ENCODE peak calls at places on chromosomes 7 and 10, in ten cellular contexts. One of them, this sample, is unnamed.

GRCh38 chr10:72691470-72692056 is 380 bp upstream of the MCU start:
- DNase-seq in lung: no peak
- DNase-seq in left ventricle myocardium inferior: no peak
- DNase-seq in heart right ventricle: no peak
- DNase-seq in HFF-Myc: no peak
- DNase-seq in dorsolateral prefrontal cortex: no peak
- DNase-seq in epithelial cell of esophagus: no peak
- DNase-seq in GM06990: no peak
- DNase-seq in A549: peak
- DNase-seq in esophagus muscularis mucosa: no peak
- DNase-seq in this sample: no peak

GRCh38 chr7:7352845-7353244 is 170.5 kb downstream of the C1GALT1 start:
- DNase-seq in lung: no peak
- DNase-seq in left ventricle myocardium inferior: no peak
- DNase-seq in heart right ventricle: no peak
- DNase-seq in HFF-Myc: no peak
- DNase-seq in dorsolateral prefrontal cortex: no peak
- DNase-seq in epithelial cell of esophagus: peak
- DNase-seq in GM06990: no peak
- DNase-seq in A549: no peak
- DNase-seq in esophagus muscularis mucosa: no peak
- DNase-seq in this sample: no peak

GRCh38 chr7:122219253-122219865 is 75.3 kb upstream of the AASS start:
- DNase-seq in lung: no peak
- DNase-seq in left ventricle myocardium inferior: no peak
- DNase-seq in heart right ventricle: no peak
- DNase-seq in HFF-Myc: no peak
- DNase-seq in dorsolateral prefrontal cortex: no peak
- DNase-seq in epithelial cell of esophagus: peak
- DNase-seq in GM06990: no peak
- DNase-seq in A549: no peak
- DNase-seq in esophagus muscularis mucosa: no peak
- DNase-seq in this sample: peak

GRCh38 chr7:75878312-75878768 is 494 bp upstream of the RHBDD2 start:
- DNase-seq in lung: no peak
- DNase-seq in left ventricle myocardium inferior: no peak
- DNase-seq in heart right ventricle: no peak
- DNase-seq in HFF-Myc: no peak
- DNase-seq in dorsolateral prefrontal cortex: no peak
- DNase-seq in epithelial cell of esophagus: no peak
- DNase-seq in GM06990: no peak
- DNase-seq in A549: no peak
- DNase-seq in esophagus muscularis mucosa: no peak
- DNase-seq in this sample: no peak

GRCh38 chr10:42932735-42933453 is 144.0 kb upstream of the RET start:
- DNase-seq in lung: peak
- DNase-seq in left ventricle myocardium inferior: no peak
- DNase-seq in heart right ventricle: no peak
- DNase-seq in HFF-Myc: no peak
- DNase-seq in dorsolateral prefrontal cortex: no peak
- DNase-seq in epithelial cell of esophagus: no peak
- DNase-seq in GM06990: no peak
- DNase-seq in A549: no peak
- DNase-seq in esophagus muscularis mucosa: peak
- DNase-seq in this sample: no peak

GRCh38 chr10:64369885-64370773 is 848.9 kb downstream of the REEP3 start:
- DNase-seq in lung: no peak
- DNase-seq in left ventricle myocardium inferior: no peak
- DNase-seq in heart right ventricle: no peak
- DNase-seq in HFF-Myc: no peak
- DNase-seq in dorsolateral prefrontal cortex: no peak
- DNase-seq in epithelial cell of esophagus: no peak
- DNase-seq in GM06990: no peak
- DNase-seq in A549: no peak
- DNase-seq in esophagus muscularis mucosa: no peak
- DNase-seq in this sample: no peak

GRCh38 chr10:15420858-15421257 is 49.8 kb upstream of the FAM171A1 start:
- DNase-seq in lung: no peak
- DNase-seq in left ventricle myocardium inferior: no peak
- DNase-seq in heart right ventricle: no peak
- DNase-seq in HFF-Myc: no peak
- DNase-seq in dorsolateral prefrontal cortex: no peak
- DNase-seq in epithelial cell of esophagus: no peak
- DNase-seq in GM06990: no peak
- DNase-seq in A549: no peak
- DNase-seq in esophagus muscularis mucosa: no peak
- DNase-seq in this sample: no peak

GRCh38 chr7:55132890-55133551 is 114.2 kb downstream of the EGFR start:
- DNase-seq in lung: peak
- DNase-seq in left ventricle myocardium inferior: no peak
- DNase-seq in heart right ventricle: no peak
- DNase-seq in HFF-Myc: peak
- DNase-seq in dorsolateral prefrontal cortex: no peak
- DNase-seq in epithelial cell of esophagus: no peak
- DNase-seq in GM06990: no peak
- DNase-seq in A549: peak
- DNase-seq in esophagus muscularis mucosa: no peak
- DNase-seq in this sample: peak

GRCh38 chr7:157410831-157411556 is 74.2 kb downstream of the DNAJB6 start:
- DNase-seq in lung: no peak
- DNase-seq in left ventricle myocardium inferior: peak
- DNase-seq in heart right ventricle: no peak
- DNase-seq in HFF-Myc: no peak
- DNase-seq in dorsolateral prefrontal cortex: no peak
- DNase-seq in epithelial cell of esophagus: no peak
- DNase-seq in GM06990: no peak
- DNase-seq in A549: no peak
- DNase-seq in esophagus muscularis mucosa: no peak
- DNase-seq in this sample: no peak

DNA sequence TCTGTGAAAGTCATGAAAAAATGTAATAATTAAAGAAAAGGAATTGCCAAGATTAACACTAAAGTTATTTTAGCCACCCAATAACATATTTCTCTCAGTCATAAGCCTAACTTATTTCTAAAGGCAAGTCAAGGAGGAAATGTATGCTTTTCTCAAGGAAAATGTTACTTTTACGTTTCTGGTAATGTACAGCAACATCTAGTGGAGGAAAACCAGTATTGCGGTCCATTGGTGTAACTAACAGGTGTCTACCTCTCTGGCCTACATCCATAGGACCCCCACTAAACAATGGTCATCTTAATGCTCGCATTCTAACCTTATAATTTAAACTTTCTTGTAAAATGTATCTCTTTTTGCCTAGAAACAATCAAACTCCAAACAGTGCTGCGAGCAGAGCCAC is 437.5 kb downstream of the KIF20B start:
- DNase-seq in lung: no peak
- DNase-seq in left ventricle myocardium inferior: no peak
- DNase-seq in heart right ventricle: no peak
- DNase-seq in HFF-Myc: no peak
- DNase-seq in dorsolateral prefrontal cortex: no peak
- DNase-seq in epithelial cell of esophagus: peak
- DNase-seq in GM06990: no peak
- DNase-seq in A549: no peak
- DNase-seq in esophagus muscularis mucosa: no peak
- DNase-seq in this sample: no peak
- TF ChIP-seq CTCF in lung: no peak
- TF ChIP-seq CTCF in left ventricle myocardium inferior: peak
- TF ChIP-seq CTCF in heart right ventricle: peak
- TF ChIP-seq CTCF in HFF-Myc: peak
- TF ChIP-seq CTCF in dorsolateral prefrontal cortex: peak
- TF ChIP-seq CTCF in epithelial cell of esophagus: peak
- TF ChIP-seq CTCF in GM06990: peak
- TF ChIP-seq CTCF in A549: peak
- TF ChIP-seq CTCF in esophagus muscularis mucosa: no peak
- TF ChIP-seq CTCF in this sample: no peak

GRCh38 chr10:101771380-101771779 is 4.5 kb downstream of the FGF8 start:
- DNase-seq in lung: no peak
- DNase-seq in left ventricle myocardium inferior: no peak
- DNase-seq in heart right ventricle: no peak
- DNase-seq in HFF-Myc: no peak
- DNase-seq in dorsolateral prefrontal cortex: no peak
- DNase-seq in epithelial cell of esophagus: no peak
- DNase-seq in GM06990: no peak
- DNase-seq in A549: no peak
- DNase-seq in esophagus muscularis mucosa: no peak
- DNase-seq in this sample: no peak
- H3K4me3 ChIP-seq in lung: no peak
- H3K4me3 ChIP-seq in left ventricle myocardium inferior: no peak
- H3K4me3 ChIP-seq in heart right ventricle: no peak
- H3K4me3 ChIP-seq in HFF-Myc: no peak
- H3K4me3 ChIP-seq in dorsolateral prefrontal cortex: no peak
- H3K4me3 ChIP-seq in epithelial cell of esophagus: no peak
- H3K4me3 ChIP-seq in GM06990: no peak
- H3K4me3 ChIP-seq in A549: no peak
- H3K4me3 ChIP-seq in esophagus muscularis mucosa: no peak
- H3K4me3 ChIP-seq in this sample: no peak

GRCh38 chr7:40763319-40764287 is 628.8 kb downstream of the SUGCT start:
- DNase-seq in lung: no peak
- DNase-seq in left ventricle myocardium inferior: no peak
- DNase-seq in heart right ventricle: no peak
- DNase-seq in HFF-Myc: peak
- DNase-seq in dorsolateral prefrontal cortex: no peak
- DNase-seq in epithelial cell of esophagus: peak
- DNase-seq in GM06990: no peak
- DNase-seq in A549: no peak
- DNase-seq in esophagus muscularis mucosa: no peak
- DNase-seq in this sample: peak
- TF ChIP-seq CTCF in lung: no peak
- TF ChIP-seq CTCF in left ventricle myocardium inferior: no peak
- TF ChIP-seq CTCF in heart right ventricle: no peak
- TF ChIP-seq CTCF in HFF-Myc: peak
- TF ChIP-seq CTCF in dorsolateral prefrontal cortex: peak
- TF ChIP-seq CTCF in epithelial cell of esophagus: peak
- TF ChIP-seq CTCF in GM06990: no peak
- TF ChIP-seq CTCF in A549: no peak
- TF ChIP-seq CTCF in esophagus muscularis mucosa: peak
- TF ChIP-seq CTCF in this sample: peak

GRCh38 chr7:133021196-133021595 is 60.7 kb downstream of the CHCHD3 start:
- DNase-seq in lung: no peak
- DNase-seq in left ventricle myocardium inferior: no peak
- DNase-seq in heart right ventricle: no peak
- DNase-seq in HFF-Myc: no peak
- DNase-seq in dorsolateral prefrontal cortex: no peak
- DNase-seq in epithelial cell of esophagus: no peak
- DNase-seq in GM06990: no peak
- DNase-seq in A549: no peak
- DNase-seq in esophagus muscularis mucosa: no peak
- DNase-seq in this sample: no peak
- H3K4me3 ChIP-seq in lung: no peak
- H3K4me3 ChIP-seq in left ventricle myocardium inferior: no peak
- H3K4me3 ChIP-seq in heart right ventricle: no peak
- H3K4me3 ChIP-seq in HFF-Myc: no peak
- H3K4me3 ChIP-seq in dorsolateral prefrontal cortex: no peak
- H3K4me3 ChIP-seq in epithelial cell of esophagus: no peak
- H3K4me3 ChIP-seq in GM06990: no peak
- H3K4me3 ChIP-seq in A549: no peak
- H3K4me3 ChIP-seq in esophagus muscularis mucosa: no peak
- H3K4me3 ChIP-seq in this sample: no peak

GRCh38 chr7:31368620-31369019 is 28.1 kb upstream of the NEUROD6 start:
- DNase-seq in lung: no peak
- DNase-seq in left ventricle myocardium inferior: no peak
- DNase-seq in heart right ventricle: no peak
- DNase-seq in HFF-Myc: no peak
- DNase-seq in dorsolateral prefrontal cortex: no peak
- DNase-seq in epithelial cell of esophagus: no peak
- DNase-seq in GM06990: no peak
- DNase-seq in A549: no peak
- DNase-seq in esophagus muscularis mucosa: no peak
- DNase-seq in this sample: no peak

GRCh38 chr7:31372538-31372937 is 32.0 kb upstream of the NEUROD6 start:
- DNase-seq in lung: no peak
- DNase-seq in left ventricle myocardium inferior: no peak
- DNase-seq in heart right ventricle: no peak
- DNase-seq in HFF-Myc: no peak
- DNase-seq in dorsolateral prefrontal cortex: no peak
- DNase-seq in epithelial cell of esophagus: no peak
- DNase-seq in GM06990: no peak
- DNase-seq in A549: no peak
- DNase-seq in esophagus muscularis mucosa: no peak
- DNase-seq in this sample: no peak

GRCh38 chr7:31371621-31372020 is 31.1 kb upstream of the NEUROD6 start:
- DNase-seq in lung: no peak
- DNase-seq in left ventricle myocardium inferior: no peak
- DNase-seq in heart right ventricle: no peak
- DNase-seq in HFF-Myc: no peak
- DNase-seq in dorsolateral prefrontal cortex: no peak
- DNase-seq in epithelial cell of esophagus: no peak
- DNase-seq in GM06990: no peak
- DNase-seq in A549: no peak
- DNase-seq in esophagus muscularis mucosa: no peak
- DNase-seq in this sample: no peak

GRCh38 chr7:31370610-31371009 is 30.1 kb upstream of the NEUROD6 start:
- DNase-seq in lung: no peak
- DNase-seq in left ventricle myocardium inferior: no peak
- DNase-seq in heart right ventricle: no peak
- DNase-seq in HFF-Myc: no peak
- DNase-seq in dorsolateral prefrontal cortex: no peak
- DNase-seq in epithelial cell of esophagus: no peak
- DNase-seq in GM06990: no peak
- DNase-seq in A549: no peak
- DNase-seq in esophagus muscularis mucosa: no peak
- DNase-seq in this sample: no peak

DNA sequence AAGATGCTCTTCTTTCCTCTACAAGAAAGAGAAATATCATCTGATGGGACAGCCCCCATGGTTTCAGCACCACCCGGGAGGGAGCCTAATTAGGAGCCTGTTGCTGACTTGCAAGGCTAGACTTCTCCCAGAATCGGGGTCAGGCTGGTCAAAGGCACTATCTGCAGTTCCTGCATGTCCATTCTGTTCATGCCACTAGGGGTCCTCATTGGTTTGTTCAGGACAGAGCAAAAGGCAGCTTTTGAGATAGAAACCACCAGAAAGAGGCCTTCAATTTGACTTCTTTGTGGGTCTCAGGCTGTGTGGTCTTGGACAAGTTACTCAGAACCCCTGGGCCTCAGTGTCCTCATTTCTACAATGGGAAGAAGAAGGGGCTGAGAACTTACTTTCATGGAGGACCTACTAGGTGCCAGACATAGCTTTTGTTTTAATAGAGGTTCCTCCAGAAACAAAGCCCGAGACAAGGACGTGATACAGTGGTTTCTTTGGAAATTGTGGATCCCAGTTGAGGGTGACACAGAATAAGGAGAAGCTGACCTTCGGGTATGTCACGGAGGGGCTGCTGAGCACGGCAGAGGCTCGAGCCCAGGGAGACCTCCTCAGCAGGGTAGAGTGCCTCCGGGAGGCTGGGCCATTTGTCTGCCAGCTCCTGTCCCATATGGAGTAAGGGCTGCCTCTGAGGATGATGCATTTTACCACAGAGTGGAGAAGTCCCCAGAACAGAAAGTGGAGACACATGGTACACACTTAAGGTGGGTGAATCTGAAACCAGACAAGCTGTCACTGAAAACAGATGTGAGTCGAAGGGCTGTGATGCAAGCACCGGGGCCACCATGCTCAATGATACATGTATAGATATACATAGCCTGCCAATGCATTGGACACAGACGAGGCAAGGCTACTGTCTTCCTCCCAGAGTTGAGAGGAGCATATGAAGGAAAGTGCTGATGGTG is 33.1 kb upstream of the NEUROD6 start:
- DNase-seq in lung: peak
- DNase-seq in left ventricle myocardium inferior: no peak
- DNase-seq in heart right ventricle: no peak
- DNase-seq in HFF-Myc: peak
- DNase-seq in dorsolateral prefrontal cortex: no peak
- DNase-seq in epithelial cell of esophagus: peak
- DNase-seq in GM06990: no peak
- DNase-seq in A549: peak
- DNase-seq in esophagus muscularis mucosa: no peak
- DNase-seq in this sample: peak
- TF ChIP-seq CTCF in lung: no peak
- TF ChIP-seq CTCF in left ventricle myocardium inferior: peak
- TF ChIP-seq CTCF in heart right ventricle: peak
- TF ChIP-seq CTCF in HFF-Myc: peak
- TF ChIP-seq CTCF in dorsolateral prefrontal cortex: peak
- TF ChIP-seq CTCF in epithelial cell of esophagus: peak
- TF ChIP-seq CTCF in GM06990: peak
- TF ChIP-seq CTCF in A549: peak
- TF ChIP-seq CTCF in esophagus muscularis mucosa: peak
- TF ChIP-seq CTCF in this sample: peak

This sample was measured in AG10803.